ENCODE peak calls at places on chromosomes 11 and 22, in six cellular contexts. D is GM06990, G is mucosa of descending colon, C is left lung, T is right atrium auricular region, U is epithelial cell of esophagus. M is an unnamed sample.

GRCh38 chr11:61742391-61742790 is 10.0 kb upstream of the MYRF start:
- DNase-seq in D (no peak), G (peak; percentile 59), C (peak; percentile 58), T (no peak), U (peak; percentile 52), M (no peak)

GRCh38 chr11:19614370-19614936 is 98.2 kb upstream of the NAV2 start:
- DNase-seq in D (no peak), G (no peak), C (no peak), T (no peak), U (no peak), M (no peak)

GRCh38 chr11:65502274-65502851 is 3.5 kb downstream of the MALAT1 start:
- DNase-seq in D (no peak), G (no peak), C (no peak), T (no peak), U (peak; percentile 25), M (peak; percentile 41)

GRCh38 chr11:28107331-28107725 is 628 bp downstream of the KIF18A start:
- DNase-seq in D (no peak), G (no peak), C (no peak), T (no peak), U (peak; percentile 24), M (no peak)

GRCh38 chr22:21101877-21102638 is 56.3 kb downstream of the LRRC74B start:
- DNase-seq in D (no peak), G (no peak), C (no peak), T (no peak), U (no peak), M (no peak)

GRCh38 chr11:67384851-67385366 is 6.9 kb upstream of the RAD9A start:
- DNase-seq in D (no peak), G (no peak), C (no peak), T (no peak), U (peak; percentile 74), M (peak; percentile 75)

GRCh38 chr11:65793144-65793581 is 6.3 kb downstream of the OVOL1 start:
- DNase-seq in D (no peak), G (peak; percentile 85), C (peak; percentile 65), T (no peak), U (peak; percentile 97), M (no peak)

GRCh38 chr22:22704156-22704946 is 59.9 kb downstream of the GGTLC2 start:
- DNase-seq in D (no peak), G (no peak), C (no peak), T (no peak), U (no peak), M (no peak)

GRCh38 chr11:67052891-67053290 is 3.8 kb upstream of the RHOD start:
- DNase-seq in D (no peak), G (no peak), C (no peak), T (no peak), U (no peak), M (no peak)

GRCh38 chr11:110524227-110524626 is 94.5 kb downstream of the FDX1 start:
- DNase-seq in D (no peak), G (no peak), C (no peak), T (no peak), U (peak; percentile 75), M (peak; percentile 94)

GRCh38 chr11:36079911-36080310 is 136.0 kb downstream of the LDLRAD3 start:
- DNase-seq in D (no peak), G (no peak), C (no peak), T (no peak), U (no peak), M (no peak)

GRCh38 chr11:45773271-45774022 is 31.5 kb upstream of the SLC35C1 start:
- DNase-seq in D (no peak), G (no peak), C (no peak), T (peak; percentile 74), U (no peak), M (no peak)

GRCh38 chr22:37492428-37493344 is 6.5 kb upstream of the MFNG start:
- DNase-seq in D (no peak), G (peak; percentile 54), C (peak; percentile 47), T (no peak), U (peak; percentile 49), M (peak; percentile 80)

GRCh38 chr22:17319541-17319940 is 49.7 kb upstream of the CECR2 start:
- DNase-seq in D (no peak), G (no peak), C (no peak), T (no peak), U (peak; percentile 10), M (no peak)

GRCh38 chr11:45414082-45414481 is 127.9 kb upstream of the SYT13 start:
- DNase-seq in D (no peak), G (no peak), C (no peak), T (no peak), U (no peak), M (no peak)

GRCh38 chr11:88411265-88411664 is 73.7 kb upstream of the CTSC start:
- DNase-seq in D (no peak), G (no peak), C (no peak), T (no peak), U (peak; percentile 85), M (peak; percentile 81)

GRCh38 chr11:46356911-46357482 is 9.7 kb downstream of the DGKZ start:
- DNase-seq in D (no peak), G (no peak), C (no peak), T (no peak), U (peak; percentile 90), M (peak; percentile 78)

GRCh38 chr11:70671083-70671482 is 272.8 kb downstream of the CTTN start:
- DNase-seq in D (no peak), G (no peak), C (no peak), T (no peak), U (no peak), M (no peak)

GRCh38 chr11:108115495-108116140 is 5.7 kb upstream of the ACAT1 start:
- DNase-seq in D (no peak), G (peak; percentile 70), C (peak; percentile 77), T (peak; percentile 95), U (peak; percentile 88), M (peak; percentile 93)

GRCh38 chr11:8066911-8067455 is 14.0 kb upstream of the TUB start:
- DNase-seq in D (no peak), G (no peak), C (peak; percentile 22), T (peak; percentile 55), U (no peak), M (no peak)

GRCh38 chr11:44471603-44472002 is 93.9 kb upstream of the CD82 start:
- DNase-seq in D (no peak), G (no peak), C (no peak), T (no peak), U (no peak), M (no peak)

GRCh38 chr11:102287963-102288744 is 29.1 kb upstream of the BIRC3 start:
- DNase-seq in D (peak; percentile 37), G (peak; percentile 68), C (no peak), T (no peak), U (peak; percentile 81), M (peak; percentile 86)

GRCh38 chr11:34837246-34837856 is 78.8 kb downstream of the APIP start:
- DNase-seq in D (no peak), G (no peak), C (no peak), T (no peak), U (no peak), M (peak; percentile 35)

GRCh38 chr11:7351228-7351627 is 99.5 kb downstream of the SYT9 start:
- DNase-seq in D (no peak), G (no peak), C (no peak), T (no peak), U (no peak), M (no peak)

DNA sequence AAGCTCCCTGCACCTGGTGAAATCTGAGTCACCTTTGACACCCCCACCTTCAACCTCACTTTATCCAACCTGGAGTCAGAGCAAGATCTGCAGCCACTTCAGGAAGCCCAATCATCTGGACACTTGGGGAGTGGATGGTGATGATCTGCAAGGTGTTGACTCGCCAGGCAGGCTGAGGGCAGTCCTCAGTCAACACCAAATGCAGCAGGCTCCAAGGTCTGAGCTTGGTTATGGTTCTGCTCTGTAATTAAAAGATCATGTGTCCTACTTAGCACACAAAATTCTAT is 446.9 kb downstream of the BRD1 start:
- DNase-seq in D (no peak), G (no peak), C (no peak), T (peak; percentile 38), U (no peak), M (no peak)
- TF ChIP-seq CTCF in D (no peak), G (no peak), C (no peak), T (no peak), U (no peak), M (no peak)

DNA sequence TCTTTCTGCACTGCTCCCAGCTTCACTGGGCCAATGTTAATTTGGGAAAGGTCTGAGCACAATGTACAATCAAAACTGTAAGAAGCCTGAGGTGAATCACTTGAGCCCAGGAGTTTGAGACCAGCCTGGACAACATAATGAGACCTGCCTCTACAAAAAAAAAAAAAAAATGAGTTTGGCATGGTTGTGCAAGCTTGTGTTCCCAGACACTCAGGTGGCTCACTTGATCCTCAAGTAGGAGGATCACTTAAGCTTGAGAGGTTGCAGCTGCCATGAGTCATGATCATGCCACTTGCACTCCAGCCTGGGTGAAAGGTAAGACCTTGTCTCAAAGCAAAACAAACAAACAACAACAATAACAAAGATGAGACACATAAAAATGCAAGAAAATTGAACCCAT is 38.6 kb upstream of the SC5D start:
- DNase-seq in D (no peak), G (no peak), C (peak; percentile 47), T (no peak), U (peak; percentile 92), M (no peak)
- H3K4me3 ChIP-seq in D (no peak overlapping the region), G (no peak overlapping the region), C (no peak overlapping the region), T (no peak overlapping the region), U (no peak overlapping the region), M (no peak overlapping the region)

GRCh38 chr11:2589538-2589934 is 110.3 kb downstream of the KCNQ1OT1 start:
- DNase-seq in D (no peak), G (no peak), C (no peak), T (no peak), U (no peak), M (no peak)

GRCh38 chr11:2587976-2588748 is 111.6 kb downstream of the KCNQ1OT1 start:
- DNase-seq in D (no peak), G (no peak), C (peak; percentile 22), T (no peak), U (no peak), M (no peak)

GRCh38 chr11:2587132-2587930 is 112.5 kb downstream of the KCNQ1OT1 start:
- DNase-seq in D (no peak), G (no peak), C (peak; percentile 15), T (peak; percentile 52), U (no peak), M (no peak)

GRCh38 chr11:2590131-2590950 is 109.5 kb downstream of the KCNQ1OT1 start:
- DNase-seq in D (no peak), G (no peak), C (peak; percentile 20), T (no peak), U (no peak), M (no peak)

DNA sequence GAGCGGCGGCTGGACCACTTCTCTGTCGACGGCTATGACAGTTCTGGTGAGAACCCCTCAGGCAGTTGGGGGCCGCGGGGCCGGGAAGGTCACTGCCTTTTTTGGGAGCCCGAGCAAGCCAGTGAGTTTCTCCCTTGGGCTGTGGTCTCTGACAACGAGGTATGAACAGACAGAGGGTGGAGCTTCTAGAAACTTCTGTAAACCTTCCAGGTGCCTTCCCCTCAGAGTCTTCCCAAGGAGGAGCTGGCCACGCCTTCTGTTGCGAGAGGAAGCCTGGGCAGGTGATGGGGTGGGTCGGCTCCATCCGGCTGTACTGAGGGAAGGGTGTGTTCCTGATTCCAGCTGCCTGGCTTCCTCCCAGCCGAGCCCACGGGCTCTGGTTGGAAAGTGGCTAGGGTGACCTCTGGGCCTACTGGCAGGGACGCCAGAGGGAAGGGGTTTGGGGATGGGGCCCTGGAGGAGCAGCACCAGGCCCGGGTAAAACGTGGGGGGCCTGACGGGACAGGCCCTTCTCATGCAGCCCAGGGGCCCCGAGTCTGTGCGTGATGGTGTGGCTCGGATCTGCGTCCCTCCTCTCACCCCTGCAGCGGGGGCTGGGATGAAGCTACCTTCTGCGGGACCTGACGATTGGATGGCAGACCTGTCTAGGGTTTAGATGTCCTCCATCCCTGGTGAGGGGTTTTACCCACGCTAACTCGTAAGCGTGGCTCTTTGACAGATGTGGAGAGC is 110.8 kb downstream of the KCNQ1OT1 start:
- DNase-seq in D (no peak), G (peak; percentile 67), C (peak; percentile 21), T (no peak), U (no peak), M (no peak)
- TF ChIP-seq CTCF in D (no peak), G (no peak), C (no peak), T (no peak), U (no peak), M (no peak)

GRCh38 chr11:15941206-15941770 is 415.1 kb downstream of the SOX6 start:
- DNase-seq in D (peak; percentile 40), G (no peak), C (no peak), T (no peak), U (peak; percentile 35), M (peak; percentile 33)
- H3K4me3 ChIP-seq in D (no peak overlapping the region), G (no peak overlapping the region), C (no peak overlapping the region), T (no peak overlapping the region), U (no peak overlapping the region), M (peak overlapping the region; percentile 10)

M was measured in foreskin fibroblast.